ENCODE peak calls at places on chromosome 1, in four cellular contexts. F is left kidney, C is AG04449, D is mesothelial cell of epicardium. T is an unnamed sample.

GRCh38 chr1:56146449-56146848 is 432.9 kb downstream of the PLPP3 start:
- DNase-seq in F (no peak), C (peak), D (no peak), T (no peak)

GRCh38 chr1:1616045-1616821 is 933 bp downstream of the MIB2 start:
- DNase-seq in F (peak), C (no peak), D (no peak), T (peak)

GRCh38 chr1:47805826-47806450 is 191.2 kb downstream of the TRABD2B start:
- DNase-seq in F (no peak), C (no peak), D (no peak), T (no peak)

GRCh38 chr1:178540204-178540603 is 27.3 kb downstream of the TEX35 start:
- DNase-seq in F (no peak), C (no peak), D (no peak), T (no peak)

GRCh38 chr1:39895096-39895495 is 6.6 kb downstream of the MYCL start:
- DNase-seq in F (no peak), C (no peak), D (no peak), T (no peak)

GRCh38 chr1:3093928-3094626 is 25.1 kb downstream of the PRDM16 start:
- DNase-seq in F (no peak), C (no peak), D (no peak), T (peak)

GRCh38 chr1:93728480-93729131 is 47.0 kb upstream of the BCAR3 start:
- DNase-seq in F (no peak), C (no peak), D (no peak), T (no peak)

GRCh38 chr1:25879675-25880074 is 4.2 kb upstream of the PAQR7 start:
- DNase-seq in F (no peak), C (no peak), D (no peak), T (no peak)

GRCh38 chr1:111507411-111508201 is 4.2 kb upstream of the ADORA3 start:
- DNase-seq in F (peak), C (no peak), D (peak), T (peak)

GRCh38 chr1:42936309-42937078 is 22.2 kb downstream of the SLC2A1 start:
- DNase-seq in F (no peak), C (no peak), D (no peak), T (peak)

GRCh38 chr1:206001476-206001888 is 1.7 kb downstream of the RAB7B start:
- DNase-seq in F (no peak), C (peak), D (no peak), T (peak)

GRCh38 chr1:23799570-23800395 is 771 bp downstream of the GALE start:
- DNase-seq in F (peak), C (no peak), D (peak), T (peak)

GRCh38 chr1:24724345-24725208 is 20.7 kb upstream of the CLIC4 start:
- DNase-seq in F (peak), C (no peak), D (no peak), T (no peak)

GRCh38 chr1:227541796-227542152 is 21.6 kb upstream of the ZNF678 start:
- DNase-seq in F (peak), C (no peak), D (no peak), T (no peak)

GRCh38 chr1:112721966-112722524 is 6.9 kb upstream of the PPM1J start:
- DNase-seq in F (no peak), C (no peak), D (no peak), T (no peak)

GRCh38 chr1:26122988-26123973 is 11.7 kb downstream of the PDIK1L start:
- DNase-seq in F (no peak), C (no peak), D (no peak), T (peak)